ENCODE peak calls at places on chromosomes 4 and X, in eight cellular contexts. I is psoas muscle; L is effector memory CD4-positive, alpha-beta T cell; Y is thoracic aorta; Z is endodermal cell; R is CD8-positive, alpha-beta T cell; T is sigmoid colon; Q is brain microvascular endothelial cell. A is an unnamed sample.

GRCh38 chr4:4225915-4226605 is 669 bp downstream of the OTOP1 start:
- DNase-seq in T (no peak), Q (no peak), Y (no peak), Z (peak), I (no peak), L (no peak), R (no peak), A (no peak)

GRCh38 chr4:555566-556275 is 20.4 kb downstream of the TMEM271 start:
- DNase-seq in Y (no peak), Q (no peak), T (no peak), R (no peak), Z (no peak), I (no peak), L (no peak), A (no peak)

GRCh38 chrX:38638952-38639529 is 77.7 kb downstream of the TSPAN7 start:
- DNase-seq in Z (no peak), I (no peak), R (no peak), Y (no peak), Q (peak), T (no peak), L (no peak), A (no peak)

GRCh38 chr4:178633263-178633662 is 1191.0 kb upstream of the AGA start:
- DNase-seq in R (no peak), Y (no peak), I (no peak), Z (no peak), T (no peak), Q (no peak), L (no peak), A (no peak)

GRCh38 chrX:2656243-2656836 is 34.8 kb upstream of the CD99 start:
- DNase-seq in T (no peak), I (no peak), Q (no peak), Y (no peak), R (no peak), Z (peak), L (no peak), A (no peak)

GRCh38 chr4:56742080-56742871 is 61.2 kb upstream of the HOPX start:
- DNase-seq in T (no peak), L (no peak), I (no peak), Y (no peak), R (no peak), Q (peak), Z (no peak), A (no peak)

GRCh38 chr4:53747401-53747800 is 156.1 kb upstream of the LNX1 start:
- DNase-seq in T (no peak), Z (no peak), R (no peak), I (no peak), L (no peak), Y (no peak), Q (no peak), A (no peak)

GRCh38 chrX:136899206-136899605 is 18.7 kb upstream of the RBMX start:
- DNase-seq in Z (no peak), Y (no peak), Q (no peak), T (no peak), I (no peak), R (no peak), L (no peak), A (no peak)

GRCh38 chr4:7217453-7218310 is 25.3 kb downstream of the SORCS2 start:
- DNase-seq in Q (no peak), Y (no peak), T (no peak), R (no peak), I (no peak), L (no peak), Z (no peak), A (no peak)

GRCh38 chr4:180513076-180513475 is 1730.1 kb upstream of the TENM3 start:
- DNase-seq in L (no peak), Q (no peak), Z (no peak), R (no peak), T (no peak), I (no peak), Y (no peak), A (no peak)

GRCh38 chrX:31546130-31546529 is 474.3 kb upstream of the FTHL17 start:
- DNase-seq in T (no peak), R (no peak), L (no peak), Q (peak), Y (no peak), Z (no peak), I (peak), A (no peak)

GRCh38 chr4:16757080-16757521 is 141.3 kb downstream of the LDB2 start:
- DNase-seq in L (no peak), Q (no peak), Z (no peak), R (no peak), T (no peak), I (no peak), Y (no peak), A (no peak)

GRCh38 chr4:23730998-23731397 is 158.8 kb downstream of the PPARGC1A start:
- DNase-seq in Q (no peak), Y (no peak), I (no peak), L (no peak), Z (no peak), T (no peak), R (no peak), A (no peak)

GRCh38 chrX:25013593-25014365 is 2.0 kb downstream of the ARX start:
- DNase-seq in R (no peak), T (no peak), Z (peak), L (no peak), Q (no peak), I (no peak), Y (no peak), A (no peak)

GRCh38 chrX:7235071-7235470 is 87.1 kb upstream of the PUDP start:
- DNase-seq in R (no peak), Z (no peak), L (no peak), Q (no peak), T (no peak), Y (no peak), I (no peak), A (no peak)

GRCh38 chr4:150818129-150818528 is 197.0 kb downstream of the LRBA start:
- DNase-seq in Y (no peak), R (no peak), Q (no peak), I (no peak), T (no peak), L (no peak), Z (no peak), A (no peak)

GRCh38 chrX:44997282-44997813 is 124.4 kb downstream of the KDM6A start:
- DNase-seq in T (no peak), L (no peak), Q (no peak), Y (no peak), I (no peak), Z (no peak), R (no peak), A (no peak)

GRCh38 chrX:87409113-87409841 is 108.3 kb upstream of the KLHL4 start:
- DNase-seq in Q (peak), R (no peak), Y (peak), L (no peak), T (peak), Z (no peak), I (peak), A (no peak)

GRCh38 chr4:173185832-173186545 is 17.4 kb downstream of the GALNT7 start:
- DNase-seq in T (no peak), Q (no peak), I (no peak), Z (no peak), Y (no peak), L (no peak), R (no peak), A (no peak)

GRCh38 chr4:58261526-58261925 is 1151.3 kb upstream of the IGFBP7 start:
- DNase-seq in L (no peak), T (no peak), I (no peak), Q (no peak), Z (no peak), R (no peak), Y (no peak), A (no peak)

GRCh38 chr4:139962130-139962684 is 191.8 kb downstream of the MAML3 start:
- DNase-seq in Y (no peak), T (no peak), Q (no peak), R (no peak), I (no peak), Z (no peak), L (no peak), A (no peak)

GRCh38 chr4:130233377-130234047 is 1137.6 kb downstream of the C4orf33 start:
- DNase-seq in L (no peak), Q (no peak), I (no peak), Z (no peak), Y (no peak), R (no peak), T (no peak), A (no peak)

GRCh38 chrX:42128020-42128419 is 204.7 kb upstream of the CASK start:
- DNase-seq in Y (no peak), R (no peak), L (no peak), Q (no peak), Z (no peak), I (no peak), T (no peak), A (peak)

GRCh38 chr4:19883841-19884240 is 367.9 kb upstream of the SLIT2 start:
- DNase-seq in I (no peak), Y (no peak), T (no peak), Q (no peak), Z (no peak), R (no peak), L (no peak), A (no peak)

GRCh38 chr4:89847571-89848325 is 10.8 kb upstream of the SNCA start:
- DNase-seq in I (no peak), T (no peak), L (no peak), Q (no peak), Z (no peak), Y (no peak), R (no peak), A (no peak)
- H3K27ac ChIP-seq in I (no peak), T (no peak), L (no peak), Q (no peak), Z (no peak), Y (no peak), R (no peak), A (no peak)

GRCh38 chr4:40886931-40887330 is 137.2 kb downstream of the NSUN7 start:
- DNase-seq in Y (no peak), R (no peak), Q (peak), T (no peak), Z (no peak), L (no peak), I (no peak), A (no peak)
- H3K4me3 ChIP-seq in Y (no peak), R (no peak), Q (no peak), T (no peak), Z (no peak), L (no peak), I (no peak), A (no peak)

GRCh38 chrX:154727418-154728323 is 23.2 kb downstream of the GAB3 start:
- DNase-seq in Q (peak), I (peak), R (no peak), Y (no peak), T (peak), Z (no peak), L (no peak), A (no peak)
- H3K27ac ChIP-seq in Q (peak), I (peak), R (no peak), Y (peak), T (peak), Z (no peak), L (no peak), A (no peak)

DNA sequence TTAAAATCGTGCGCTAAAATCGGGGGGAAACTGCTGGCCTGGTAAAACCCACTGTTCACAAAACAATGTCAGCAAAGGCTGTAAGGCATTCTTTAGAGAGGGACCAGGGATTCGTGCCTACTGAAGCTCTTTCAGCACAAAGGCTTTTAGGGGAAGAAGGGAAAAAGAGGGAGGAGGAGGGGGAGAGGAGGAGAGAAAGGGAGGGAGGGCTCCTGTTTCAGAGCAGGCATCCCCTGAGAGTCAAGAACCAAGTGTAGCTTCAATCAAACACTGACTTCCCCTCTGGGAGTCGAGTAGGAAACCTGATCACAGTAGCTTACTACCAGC is 9.5 kb downstream of the BCOR start:
- DNase-seq in L (no peak), Z (peak), R (no peak), I (no peak), Y (no peak), Q (no peak), T (no peak), A (no peak)
- H3K4me3 ChIP-seq in L (no peak), Z (no peak), R (no peak), I (no peak), Y (peak), Q (no peak), T (no peak), A (no peak)

GRCh38 chrX:23374291-23374690 is 39.6 kb downstream of the PTCHD1 start:
- DNase-seq in I (no peak), L (no peak), Y (no peak), T (no peak), Q (no peak), R (no peak), Z (no peak), A (no peak)

GRCh38 chrX:23376581-23376980 is 41.9 kb downstream of the PTCHD1 start:
- DNase-seq in Y (no peak), I (no peak), Z (peak), Q (no peak), R (no peak), T (no peak), L (no peak), A (no peak)

GRCh38 chrX:23369037-23369436 is 34.4 kb downstream of the PTCHD1 start:
- DNase-seq in I (no peak), T (no peak), L (no peak), Z (no peak), Q (no peak), R (no peak), Y (no peak), A (no peak)

GRCh38 chrX:23373129-23373804 is 38.6 kb downstream of the PTCHD1 start:
- DNase-seq in Q (peak), I (no peak), R (no peak), L (no peak), Z (no peak), Y (no peak), T (no peak), A (no peak)

GRCh38 chrX:23372220-23372902 is 37.7 kb downstream of the PTCHD1 start:
- DNase-seq in L (no peak), I (no peak), Z (no peak), Y (no peak), T (no peak), R (no peak), Q (peak), A (no peak)
- H3K27ac ChIP-seq in L (no peak), I (no peak), Z (no peak), Y (peak), T (peak), R (no peak), Q (no peak), A (no peak)